ENCODE peak calls at places on chromosomes 11 and 22, in nine cellular contexts. One of them, this sample, is unnamed. For H3K4me1 and H3K9me3, the result is how much of the 10 kb centered on the place peaks cover.

GRCh38 chr11:90705661-90706060 is 482.8 kb upstream of the CHORDC1 start:
- DNase-seq in neuronal stem cell: no peak
- DNase-seq in A549: no peak
- DNase-seq in colonic mucosa: no peak
- DNase-seq in transverse colon: no peak
- DNase-seq in fibroblast of lung: no peak
- DNase-seq in hepatocyte: no peak
- DNase-seq in PC-9: no peak
- DNase-seq in iPS DF 6.9: no peak
- DNase-seq in this sample: no peak

GRCh38 chr11:132054822-132055221 is 684.4 kb downstream of the NTM start:
- DNase-seq in neuronal stem cell: no peak
- DNase-seq in A549: no peak
- DNase-seq in colonic mucosa: no peak
- DNase-seq in transverse colon: no peak
- DNase-seq in fibroblast of lung: peak
- DNase-seq in hepatocyte: no peak
- DNase-seq in PC-9: no peak
- DNase-seq in iPS DF 6.9: no peak
- DNase-seq in this sample: no peak

GRCh38 chr22:27090595-27090994 is 433.2 kb downstream of the MIAT start:
- DNase-seq in neuronal stem cell: no peak
- DNase-seq in A549: no peak
- DNase-seq in colonic mucosa: no peak
- DNase-seq in transverse colon: no peak
- DNase-seq in fibroblast of lung: no peak
- DNase-seq in hepatocyte: no peak
- DNase-seq in PC-9: no peak
- DNase-seq in iPS DF 6.9: no peak
- DNase-seq in this sample: no peak

GRCh38 chr11:2787816-2788750 is 88.3 kb upstream of the KCNQ1OT1 start:
- DNase-seq in neuronal stem cell: no peak
- DNase-seq in A549: no peak
- DNase-seq in colonic mucosa: peak
- DNase-seq in transverse colon: peak
- DNase-seq in fibroblast of lung: no peak
- DNase-seq in hepatocyte: peak
- DNase-seq in PC-9: no peak
- DNase-seq in iPS DF 6.9: no peak
- DNase-seq in this sample: no peak

GRCh38 chr22:31496735-31497146 is 405 bp downstream of the SFI1 start:
- DNase-seq in neuronal stem cell: no peak
- DNase-seq in A549: no peak
- DNase-seq in colonic mucosa: peak
- DNase-seq in transverse colon: peak
- DNase-seq in fibroblast of lung: no peak
- DNase-seq in hepatocyte: peak
- DNase-seq in PC-9: no peak
- DNase-seq in iPS DF 6.9: no peak
- DNase-seq in this sample: peak

GRCh38 chr11:83655996-83656395 is 369.8 kb upstream of the CCDC90B start:
- DNase-seq in neuronal stem cell: no peak
- DNase-seq in A549: no peak
- DNase-seq in colonic mucosa: no peak
- DNase-seq in transverse colon: no peak
- DNase-seq in fibroblast of lung: no peak
- DNase-seq in hepatocyte: no peak
- DNase-seq in PC-9: no peak
- DNase-seq in iPS DF 6.9: no peak
- DNase-seq in this sample: no peak

GRCh38 chr11:35820614-35821013 is 123.2 kb upstream of the LDLRAD3 start:
- DNase-seq in neuronal stem cell: no peak
- DNase-seq in A549: no peak
- DNase-seq in colonic mucosa: no peak
- DNase-seq in transverse colon: no peak
- DNase-seq in fibroblast of lung: no peak
- DNase-seq in hepatocyte: no peak
- DNase-seq in PC-9: no peak
- DNase-seq in iPS DF 6.9: no peak
- DNase-seq in this sample: no peak

GRCh38 chr22:39256186-39256552 is 11.4 kb upstream of the PDGFB start:
- DNase-seq in neuronal stem cell: no peak
- DNase-seq in A549: no peak
- DNase-seq in colonic mucosa: no peak
- DNase-seq in transverse colon: no peak
- DNase-seq in fibroblast of lung: no peak
- DNase-seq in hepatocyte: no peak
- DNase-seq in PC-9: no peak
- DNase-seq in iPS DF 6.9: no peak
- DNase-seq in this sample: no peak

GRCh38 chr11:61083601-61084147 is 18.6 kb upstream of the CD5 start:
- DNase-seq in neuronal stem cell: no peak
- DNase-seq in A549: no peak
- DNase-seq in colonic mucosa: no peak
- DNase-seq in transverse colon: no peak
- DNase-seq in fibroblast of lung: no peak
- DNase-seq in hepatocyte: no peak
- DNase-seq in PC-9: no peak
- DNase-seq in iPS DF 6.9: no peak
- DNase-seq in this sample: peak

GRCh38 chr22:26586556-26587325 is 3.2 kb downstream of the TPST2 start:
- DNase-seq in neuronal stem cell: no peak
- DNase-seq in A549: no peak
- DNase-seq in colonic mucosa: no peak
- DNase-seq in transverse colon: peak
- DNase-seq in fibroblast of lung: no peak
- DNase-seq in hepatocyte: no peak
- DNase-seq in PC-9: no peak
- DNase-seq in iPS DF 6.9: no peak
- DNase-seq in this sample: no peak

GRCh38 chr22:20084547-20085413 is 4.7 kb downstream of the DGCR8 start:
- DNase-seq in neuronal stem cell: peak
- DNase-seq in A549: no peak
- DNase-seq in colonic mucosa: no peak
- DNase-seq in transverse colon: no peak
- DNase-seq in fibroblast of lung: peak
- DNase-seq in hepatocyte: peak
- DNase-seq in PC-9: no peak
- DNase-seq in iPS DF 6.9: no peak
- DNase-seq in this sample: no peak

GRCh38 chr22:20155330-20156041 is 4.6 kb upstream of the CCDC188 start:
- DNase-seq in neuronal stem cell: no peak
- DNase-seq in A549: no peak
- DNase-seq in colonic mucosa: peak
- DNase-seq in transverse colon: no peak
- DNase-seq in fibroblast of lung: peak
- DNase-seq in hepatocyte: no peak
- DNase-seq in PC-9: no peak
- DNase-seq in iPS DF 6.9: no peak
- DNase-seq in this sample: no peak

GRCh38 chr11:59181746-59182456 is 10.0 kb downstream of the DTX4 start:
- DNase-seq in neuronal stem cell: no peak
- DNase-seq in A549: no peak
- DNase-seq in colonic mucosa: no peak
- DNase-seq in transverse colon: no peak
- DNase-seq in fibroblast of lung: no peak
- DNase-seq in hepatocyte: no peak
- DNase-seq in PC-9: no peak
- DNase-seq in iPS DF 6.9: no peak
- DNase-seq in this sample: no peak

GRCh38 chr11:104191124-104191523 is 27.2 kb upstream of the PDGFD start:
- DNase-seq in neuronal stem cell: no peak
- DNase-seq in A549: no peak
- DNase-seq in colonic mucosa: no peak
- DNase-seq in transverse colon: no peak
- DNase-seq in fibroblast of lung: peak
- DNase-seq in hepatocyte: no peak
- DNase-seq in PC-9: no peak
- DNase-seq in iPS DF 6.9: no peak
- DNase-seq in this sample: no peak

GRCh38 chr11:88709567-88709966 is 356.2 kb downstream of the GRM5 start:
- DNase-seq in neuronal stem cell: no peak
- DNase-seq in A549: peak
- DNase-seq in colonic mucosa: peak
- DNase-seq in transverse colon: no peak
- DNase-seq in fibroblast of lung: no peak
- DNase-seq in hepatocyte: no peak
- DNase-seq in PC-9: peak
- DNase-seq in iPS DF 6.9: no peak
- DNase-seq in this sample: no peak

GRCh38 chr11:75467881-75468280 is 34.9 kb upstream of the KLHL35 start:
- DNase-seq in neuronal stem cell: no peak
- DNase-seq in A549: no peak
- DNase-seq in colonic mucosa: no peak
- DNase-seq in transverse colon: no peak
- DNase-seq in fibroblast of lung: no peak
- DNase-seq in hepatocyte: no peak
- DNase-seq in PC-9: no peak
- DNase-seq in iPS DF 6.9: no peak
- DNase-seq in this sample: no peak

GRCh38 chr22:46459347-46460065 is 77.9 kb downstream of the CELSR1 start:
- DNase-seq in neuronal stem cell: no peak
- DNase-seq in A549: no peak
- DNase-seq in colonic mucosa: no peak
- DNase-seq in transverse colon: no peak
- DNase-seq in fibroblast of lung: no peak
- DNase-seq in hepatocyte: no peak
- DNase-seq in PC-9: no peak
- DNase-seq in iPS DF 6.9: no peak
- DNase-seq in this sample: no peak

DNA sequence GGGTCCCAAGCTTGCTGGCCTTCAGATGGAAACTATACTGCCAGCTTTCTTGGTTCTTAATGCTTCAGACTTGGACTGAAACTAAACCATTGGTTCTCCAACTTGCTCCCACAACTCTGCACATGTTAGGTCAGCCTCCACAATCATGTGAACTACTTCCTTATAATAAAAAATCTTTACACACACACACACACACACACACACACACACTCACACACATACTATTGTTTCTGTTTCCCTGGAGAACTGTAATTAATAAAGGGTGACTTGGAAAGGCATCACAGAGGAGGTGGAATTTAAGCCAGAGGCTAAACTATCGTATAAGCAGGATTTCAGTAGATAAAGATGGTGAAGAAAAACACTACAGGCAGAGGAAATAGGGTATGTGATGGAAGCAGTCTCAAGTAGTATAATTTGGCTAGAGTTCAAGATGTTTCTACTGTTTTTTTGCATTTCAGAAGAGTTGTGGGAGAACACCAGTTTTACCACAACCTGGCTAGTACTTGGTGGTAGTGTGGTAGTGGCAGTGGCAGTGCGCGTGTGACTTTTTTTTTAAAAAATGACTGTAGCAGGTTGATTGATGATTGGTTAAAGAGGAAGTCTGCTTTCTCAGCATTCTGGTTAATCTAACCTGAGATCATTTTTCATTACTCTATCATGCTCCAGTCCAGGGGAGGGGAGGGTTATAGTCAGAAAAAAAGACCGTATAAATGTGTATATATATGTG is 70.1 kb downstream of the PDE3B start:
- DNase-seq in neuronal stem cell: no peak
- DNase-seq in A549: no peak
- DNase-seq in colonic mucosa: no peak
- DNase-seq in transverse colon: no peak
- DNase-seq in fibroblast of lung: no peak
- DNase-seq in hepatocyte: no peak
- DNase-seq in PC-9: no peak
- DNase-seq in iPS DF 6.9: no peak
- DNase-seq in this sample: peak
- H3K4me1 ChIP-seq in neuronal stem cell: under half
- H3K4me1 ChIP-seq in A549: under half
- H3K4me1 ChIP-seq in colonic mucosa: under half
- H3K4me1 ChIP-seq in transverse colon: under half
- H3K4me1 ChIP-seq in fibroblast of lung: under half
- H3K4me1 ChIP-seq in hepatocyte: under half
- H3K4me1 ChIP-seq in PC-9: under half
- H3K4me1 ChIP-seq in iPS DF 6.9: under half
- H3K4me1 ChIP-seq in this sample: under half

GRCh38 chr11:112693781-112694180 is 267.4 kb upstream of the NCAM1 start:
- DNase-seq in neuronal stem cell: no peak
- DNase-seq in A549: no peak
- DNase-seq in colonic mucosa: no peak
- DNase-seq in transverse colon: no peak
- DNase-seq in fibroblast of lung: no peak
- DNase-seq in hepatocyte: no peak
- DNase-seq in PC-9: no peak
- DNase-seq in iPS DF 6.9: no peak
- DNase-seq in this sample: no peak
- H3K27ac ChIP-seq in neuronal stem cell: no peak
- H3K27ac ChIP-seq in A549: no peak
- H3K27ac ChIP-seq in colonic mucosa: no peak
- H3K27ac ChIP-seq in transverse colon: no peak
- H3K27ac ChIP-seq in fibroblast of lung: no peak
- H3K27ac ChIP-seq in hepatocyte: no peak
- H3K27ac ChIP-seq in PC-9: no peak
- H3K27ac ChIP-seq in iPS DF 6.9: no peak
- H3K27ac ChIP-seq in this sample: no peak

GRCh38 chr11:55806248-55806647 is 4.9 kb upstream of the OR5L1 start:
- DNase-seq in neuronal stem cell: no peak
- DNase-seq in A549: no peak
- DNase-seq in colonic mucosa: no peak
- DNase-seq in transverse colon: no peak
- DNase-seq in fibroblast of lung: no peak
- DNase-seq in hepatocyte: no peak
- DNase-seq in PC-9: no peak
- DNase-seq in iPS DF 6.9: no peak
- DNase-seq in this sample: no peak

GRCh38 chr11:55811067-55811466 is at the start of gene OR5L1:
- DNase-seq in neuronal stem cell: no peak
- DNase-seq in A549: no peak
- DNase-seq in colonic mucosa: no peak
- DNase-seq in transverse colon: no peak
- DNase-seq in fibroblast of lung: no peak
- DNase-seq in hepatocyte: no peak
- DNase-seq in PC-9: no peak
- DNase-seq in iPS DF 6.9: no peak
- DNase-seq in this sample: no peak
- H3K9me3 ChIP-seq in neuronal stem cell: under half
- H3K9me3 ChIP-seq in A549: under half
- H3K9me3 ChIP-seq in colonic mucosa: under half
- H3K9me3 ChIP-seq in transverse colon: under half
- H3K9me3 ChIP-seq in fibroblast of lung: under half
- H3K9me3 ChIP-seq in hepatocyte: under half
- H3K9me3 ChIP-seq in PC-9: under half
- H3K9me3 ChIP-seq in iPS DF 6.9: under half
- H3K9me3 ChIP-seq in this sample: under half

DNA sequence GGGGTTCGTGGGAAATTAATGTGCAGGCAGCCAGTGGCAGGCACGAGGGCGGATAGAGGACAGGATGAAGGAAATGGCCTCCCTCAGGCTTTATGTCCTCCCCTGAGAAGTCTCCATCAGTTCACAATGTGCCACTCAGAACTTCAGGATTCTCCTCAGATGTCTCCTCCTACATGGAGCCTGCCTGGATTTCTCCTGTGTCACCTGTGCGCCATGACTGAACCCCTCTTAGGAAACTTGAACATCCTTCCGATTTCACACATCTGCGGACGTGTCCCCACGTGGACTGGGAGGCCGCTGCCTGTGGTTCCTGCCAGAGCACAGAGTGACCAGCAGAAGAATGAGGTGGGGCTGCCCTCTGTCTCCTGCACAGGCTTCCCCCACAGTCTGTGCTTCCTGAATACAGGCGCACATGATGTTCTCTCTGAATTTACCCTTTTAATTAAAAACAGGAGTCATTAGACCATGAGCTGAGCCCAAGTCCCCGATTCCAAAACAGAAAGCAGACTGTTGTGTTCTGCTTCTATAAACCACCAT is 1086.0 kb downstream of the TBC1D22A start:
- DNase-seq in neuronal stem cell: no peak
- DNase-seq in A549: no peak
- DNase-seq in colonic mucosa: no peak
- DNase-seq in transverse colon: no peak
- DNase-seq in fibroblast of lung: no peak
- DNase-seq in hepatocyte: no peak
- DNase-seq in PC-9: no peak
- DNase-seq in iPS DF 6.9: no peak
- DNase-seq in this sample: no peak
- H3K4me1 ChIP-seq in neuronal stem cell: under half
- H3K4me1 ChIP-seq in A549: under half
- H3K4me1 ChIP-seq in colonic mucosa: under half
- H3K4me1 ChIP-seq in transverse colon: under half
- H3K4me1 ChIP-seq in fibroblast of lung: under half
- H3K4me1 ChIP-seq in hepatocyte: under half
- H3K4me1 ChIP-seq in PC-9: under half
- H3K4me1 ChIP-seq in iPS DF 6.9: under half
- H3K4me1 ChIP-seq in this sample: under half